ENCODE peak calls at places on chromosomes 16 and 17, in seven cellular contexts. One of them, this sample, is unnamed.

GRCh38 chr17:78706271-78706915 is 75.7 kb downstream of the CYTH1 start:
- DNase-seq in left cardiac atrium: no peak
- DNase-seq in cardiac muscle cell: no peak
- DNase-seq in activated CD4-positive, alpha-beta memory T cell treated with anti-CD3 and anti-CD28 coated beads, Interleukin-2, amount 10 ng/mL, durations not matched to agents 7 days and 5 days: no peak
- DNase-seq in GM03348: no peak
- DNase-seq in A549: peak
- DNase-seq in AG10803: no peak
- DNase-seq in this sample: no peak

GRCh38 chr17:7490144-7490543 is 6.0 kb downstream of the POLR2A start:
- DNase-seq in left cardiac atrium: no peak
- DNase-seq in cardiac muscle cell: no peak
- DNase-seq in activated CD4-positive, alpha-beta memory T cell treated with anti-CD3 and anti-CD28 coated beads, Interleukin-2, amount 10 ng/mL, durations not matched to agents 7 days and 5 days: no peak
- DNase-seq in GM03348: no peak
- DNase-seq in A549: no peak
- DNase-seq in AG10803: no peak
- DNase-seq in this sample: no peak

GRCh38 chr17:76384987-76385891 is 830 bp downstream of the SPHK1 start:
- DNase-seq in left cardiac atrium: peak
- DNase-seq in cardiac muscle cell: peak
- DNase-seq in activated CD4-positive, alpha-beta memory T cell treated with anti-CD3 and anti-CD28 coated beads, Interleukin-2, amount 10 ng/mL, durations not matched to agents 7 days and 5 days: peak
- DNase-seq in GM03348: peak
- DNase-seq in A549: peak
- DNase-seq in AG10803: peak
- DNase-seq in this sample: peak

GRCh38 chr16:1278456-1278855 is 22.6 kb downstream of the TPSD1 start:
- DNase-seq in left cardiac atrium: no peak
- DNase-seq in cardiac muscle cell: no peak
- DNase-seq in activated CD4-positive, alpha-beta memory T cell treated with anti-CD3 and anti-CD28 coated beads, Interleukin-2, amount 10 ng/mL, durations not matched to agents 7 days and 5 days: no peak
- DNase-seq in GM03348: no peak
- DNase-seq in A549: no peak
- DNase-seq in AG10803: no peak
- DNase-seq in this sample: no peak

GRCh38 chr16:57091990-57092785 is at the start of gene CPNE2:
- DNase-seq in left cardiac atrium: peak
- DNase-seq in cardiac muscle cell: peak
- DNase-seq in activated CD4-positive, alpha-beta memory T cell treated with anti-CD3 and anti-CD28 coated beads, Interleukin-2, amount 10 ng/mL, durations not matched to agents 7 days and 5 days: peak
- DNase-seq in GM03348: peak
- DNase-seq in A549: peak
- DNase-seq in AG10803: peak
- DNase-seq in this sample: peak

GRCh38 chr17:73261952-73262675 is 434 bp upstream of the CPSF4L start:
- DNase-seq in left cardiac atrium: no peak
- DNase-seq in cardiac muscle cell: no peak
- DNase-seq in activated CD4-positive, alpha-beta memory T cell treated with anti-CD3 and anti-CD28 coated beads, Interleukin-2, amount 10 ng/mL, durations not matched to agents 7 days and 5 days: no peak
- DNase-seq in GM03348: no peak
- DNase-seq in A549: no peak
- DNase-seq in AG10803: no peak
- DNase-seq in this sample: no peak

GRCh38 chr17:8896641-8897635 is 29.5 kb upstream of the PIK3R6 start:
- DNase-seq in left cardiac atrium: no peak
- DNase-seq in cardiac muscle cell: no peak
- DNase-seq in activated CD4-positive, alpha-beta memory T cell treated with anti-CD3 and anti-CD28 coated beads, Interleukin-2, amount 10 ng/mL, durations not matched to agents 7 days and 5 days: peak
- DNase-seq in GM03348: no peak
- DNase-seq in A549: no peak
- DNase-seq in AG10803: no peak
- DNase-seq in this sample: no peak

GRCh38 chr17:27631897-27632725 is 1.1 kb downstream of the LGALS9 start:
- DNase-seq in left cardiac atrium: no peak
- DNase-seq in cardiac muscle cell: no peak
- DNase-seq in activated CD4-positive, alpha-beta memory T cell treated with anti-CD3 and anti-CD28 coated beads, Interleukin-2, amount 10 ng/mL, durations not matched to agents 7 days and 5 days: no peak
- DNase-seq in GM03348: no peak
- DNase-seq in A549: no peak
- DNase-seq in AG10803: no peak
- DNase-seq in this sample: peak

GRCh38 chr16:89409161-89409711 is 81.1 kb downstream of the ANKRD11 start:
- DNase-seq in left cardiac atrium: no peak
- DNase-seq in cardiac muscle cell: peak
- DNase-seq in activated CD4-positive, alpha-beta memory T cell treated with anti-CD3 and anti-CD28 coated beads, Interleukin-2, amount 10 ng/mL, durations not matched to agents 7 days and 5 days: peak
- DNase-seq in GM03348: no peak
- DNase-seq in A549: no peak
- DNase-seq in AG10803: no peak
- DNase-seq in this sample: peak

GRCh38 chr17:39617446-39618251 is 9.1 kb upstream of the PPP1R1B start:
- DNase-seq in left cardiac atrium: peak
- DNase-seq in cardiac muscle cell: peak
- DNase-seq in activated CD4-positive, alpha-beta memory T cell treated with anti-CD3 and anti-CD28 coated beads, Interleukin-2, amount 10 ng/mL, durations not matched to agents 7 days and 5 days: peak
- DNase-seq in GM03348: peak
- DNase-seq in A549: peak
- DNase-seq in AG10803: peak
- DNase-seq in this sample: peak

GRCh38 chr17:80659651-80660050 is 115.0 kb downstream of the RPTOR start:
- DNase-seq in left cardiac atrium: no peak
- DNase-seq in cardiac muscle cell: no peak
- DNase-seq in activated CD4-positive, alpha-beta memory T cell treated with anti-CD3 and anti-CD28 coated beads, Interleukin-2, amount 10 ng/mL, durations not matched to agents 7 days and 5 days: no peak
- DNase-seq in GM03348: no peak
- DNase-seq in A549: no peak
- DNase-seq in AG10803: no peak
- DNase-seq in this sample: no peak

GRCh38 chr16:4862639-4863038 is 15.4 kb downstream of the UBN1 start:
- DNase-seq in left cardiac atrium: no peak
- DNase-seq in cardiac muscle cell: no peak
- DNase-seq in activated CD4-positive, alpha-beta memory T cell treated with anti-CD3 and anti-CD28 coated beads, Interleukin-2, amount 10 ng/mL, durations not matched to agents 7 days and 5 days: no peak
- DNase-seq in GM03348: no peak
- DNase-seq in A549: no peak
- DNase-seq in AG10803: no peak
- DNase-seq in this sample: no peak

GRCh38 chr16:1439058-1439698 is 5.2 kb downstream of the CCDC154 start:
- DNase-seq in left cardiac atrium: no peak
- DNase-seq in cardiac muscle cell: no peak
- DNase-seq in activated CD4-positive, alpha-beta memory T cell treated with anti-CD3 and anti-CD28 coated beads, Interleukin-2, amount 10 ng/mL, durations not matched to agents 7 days and 5 days: no peak
- DNase-seq in GM03348: no peak
- DNase-seq in A549: no peak
- DNase-seq in AG10803: no peak
- DNase-seq in this sample: no peak

GRCh38 chr17:82213251-82214011 is 789 bp upstream of the CCDC57 start:
- DNase-seq in left cardiac atrium: no peak
- DNase-seq in cardiac muscle cell: peak
- DNase-seq in activated CD4-positive, alpha-beta memory T cell treated with anti-CD3 and anti-CD28 coated beads, Interleukin-2, amount 10 ng/mL, durations not matched to agents 7 days and 5 days: no peak
- DNase-seq in GM03348: peak
- DNase-seq in A549: peak
- DNase-seq in AG10803: peak
- DNase-seq in this sample: no peak

GRCh38 chr17:37322826-37323561 is 52.8 kb upstream of the C17orf78 start:
- DNase-seq in left cardiac atrium: no peak
- DNase-seq in cardiac muscle cell: no peak
- DNase-seq in activated CD4-positive, alpha-beta memory T cell treated with anti-CD3 and anti-CD28 coated beads, Interleukin-2, amount 10 ng/mL, durations not matched to agents 7 days and 5 days: no peak
- DNase-seq in GM03348: no peak
- DNase-seq in A549: no peak
- DNase-seq in AG10803: no peak
- DNase-seq in this sample: no peak

GRCh38 chr16:89407282-89407924 is 83.0 kb downstream of the ANKRD11 start:
- DNase-seq in left cardiac atrium: no peak
- DNase-seq in cardiac muscle cell: no peak
- DNase-seq in activated CD4-positive, alpha-beta memory T cell treated with anti-CD3 and anti-CD28 coated beads, Interleukin-2, amount 10 ng/mL, durations not matched to agents 7 days and 5 days: peak
- DNase-seq in GM03348: no peak
- DNase-seq in A549: no peak
- DNase-seq in AG10803: no peak
- DNase-seq in this sample: peak

GRCh38 chr17:58501451-58501850 is 13.0 kb downstream of the MTMR4 start:
- DNase-seq in left cardiac atrium: no peak
- DNase-seq in cardiac muscle cell: no peak
- DNase-seq in activated CD4-positive, alpha-beta memory T cell treated with anti-CD3 and anti-CD28 coated beads, Interleukin-2, amount 10 ng/mL, durations not matched to agents 7 days and 5 days: no peak
- DNase-seq in GM03348: no peak
- DNase-seq in A549: no peak
- DNase-seq in AG10803: no peak
- DNase-seq in this sample: no peak

GRCh38 chr16:1820096-1820972 is 6.3 kb downstream of the HAGH start:
- DNase-seq in left cardiac atrium: no peak
- DNase-seq in cardiac muscle cell: no peak
- DNase-seq in activated CD4-positive, alpha-beta memory T cell treated with anti-CD3 and anti-CD28 coated beads, Interleukin-2, amount 10 ng/mL, durations not matched to agents 7 days and 5 days: no peak
- DNase-seq in GM03348: no peak
- DNase-seq in A549: no peak
- DNase-seq in AG10803: no peak
- DNase-seq in this sample: no peak

GRCh38 chr17:46197526-46197925 is 4.3 kb upstream of the KANSL1 start:
- DNase-seq in left cardiac atrium: no peak
- DNase-seq in cardiac muscle cell: no peak
- DNase-seq in activated CD4-positive, alpha-beta memory T cell treated with anti-CD3 and anti-CD28 coated beads, Interleukin-2, amount 10 ng/mL, durations not matched to agents 7 days and 5 days: no peak
- DNase-seq in GM03348: no peak
- DNase-seq in A549: no peak
- DNase-seq in AG10803: no peak
- DNase-seq in this sample: no peak

GRCh38 chr16:2210386-2211365 is at the start of gene BRICD5:
- DNase-seq in left cardiac atrium: no peak
- DNase-seq in cardiac muscle cell: no peak
- DNase-seq in activated CD4-positive, alpha-beta memory T cell treated with anti-CD3 and anti-CD28 coated beads, Interleukin-2, amount 10 ng/mL, durations not matched to agents 7 days and 5 days: no peak
- DNase-seq in GM03348: no peak
- DNase-seq in A549: no peak
- DNase-seq in AG10803: no peak
- DNase-seq in this sample: no peak

GRCh38 chr17:50840311-50840851 is 5.0 kb downstream of the WFIKKN2 start:
- DNase-seq in left cardiac atrium: no peak
- DNase-seq in cardiac muscle cell: no peak
- DNase-seq in activated CD4-positive, alpha-beta memory T cell treated with anti-CD3 and anti-CD28 coated beads, Interleukin-2, amount 10 ng/mL, durations not matched to agents 7 days and 5 days: no peak
- DNase-seq in GM03348: no peak
- DNase-seq in A549: no peak
- DNase-seq in AG10803: no peak
- DNase-seq in this sample: no peak

GRCh38 chr16:57279780-57280638 is 4.5 kb downstream of the PLLP start:
- DNase-seq in left cardiac atrium: peak
- DNase-seq in cardiac muscle cell: no peak
- DNase-seq in activated CD4-positive, alpha-beta memory T cell treated with anti-CD3 and anti-CD28 coated beads, Interleukin-2, amount 10 ng/mL, durations not matched to agents 7 days and 5 days: no peak
- DNase-seq in GM03348: no peak
- DNase-seq in A549: no peak
- DNase-seq in AG10803: no peak
- DNase-seq in this sample: no peak

GRCh38 chr17:13920413-13920812 is 148.9 kb upstream of the COX10 start:
- DNase-seq in left cardiac atrium: no peak
- DNase-seq in cardiac muscle cell: no peak
- DNase-seq in activated CD4-positive, alpha-beta memory T cell treated with anti-CD3 and anti-CD28 coated beads, Interleukin-2, amount 10 ng/mL, durations not matched to agents 7 days and 5 days: no peak
- DNase-seq in GM03348: no peak
- DNase-seq in A549: no peak
- DNase-seq in AG10803: no peak
- DNase-seq in this sample: no peak

GRCh38 chr16:75821117-75821516 is 94.8 kb upstream of the CPHXL start:
- DNase-seq in left cardiac atrium: no peak
- DNase-seq in cardiac muscle cell: no peak
- DNase-seq in activated CD4-positive, alpha-beta memory T cell treated with anti-CD3 and anti-CD28 coated beads, Interleukin-2, amount 10 ng/mL, durations not matched to agents 7 days and 5 days: no peak
- DNase-seq in GM03348: no peak
- DNase-seq in A549: no peak
- DNase-seq in AG10803: no peak
- DNase-seq in this sample: no peak

GRCh38 chr16:15509051-15509592 is 74.7 kb downstream of the BMERB1 start:
- DNase-seq in left cardiac atrium: no peak
- DNase-seq in cardiac muscle cell: no peak
- DNase-seq in activated CD4-positive, alpha-beta memory T cell treated with anti-CD3 and anti-CD28 coated beads, Interleukin-2, amount 10 ng/mL, durations not matched to agents 7 days and 5 days: peak
- DNase-seq in GM03348: no peak
- DNase-seq in A549: no peak
- DNase-seq in AG10803: no peak
- DNase-seq in this sample: peak

GRCh38 chr16:1809281-1809801 is 15.8 kb upstream of the IGFALS start:
- DNase-seq in left cardiac atrium: peak
- DNase-seq in cardiac muscle cell: no peak
- DNase-seq in activated CD4-positive, alpha-beta memory T cell treated with anti-CD3 and anti-CD28 coated beads, Interleukin-2, amount 10 ng/mL, durations not matched to agents 7 days and 5 days: no peak
- DNase-seq in GM03348: no peak
- DNase-seq in A549: peak
- DNase-seq in AG10803: no peak
- DNase-seq in this sample: no peak

GRCh38 chr16:55370762-55371482 is 46.9 kb downstream of the IRX6 start:
- DNase-seq in left cardiac atrium: peak
- DNase-seq in cardiac muscle cell: peak
- DNase-seq in activated CD4-positive, alpha-beta memory T cell treated with anti-CD3 and anti-CD28 coated beads, Interleukin-2, amount 10 ng/mL, durations not matched to agents 7 days and 5 days: no peak
- DNase-seq in GM03348: peak
- DNase-seq in A549: peak
- DNase-seq in AG10803: peak
- DNase-seq in this sample: no peak

GRCh38 chr17:42673885-42674754 is 2.7 kb downstream of the PLEKHH3 start:
- DNase-seq in left cardiac atrium: peak
- DNase-seq in cardiac muscle cell: peak
- DNase-seq in activated CD4-positive, alpha-beta memory T cell treated with anti-CD3 and anti-CD28 coated beads, Interleukin-2, amount 10 ng/mL, durations not matched to agents 7 days and 5 days: peak
- DNase-seq in GM03348: peak
- DNase-seq in A549: peak
- DNase-seq in AG10803: peak
- DNase-seq in this sample: peak

GRCh38 chr17:17749921-17750320 is 68.7 kb downstream of the RAI1 start:
- DNase-seq in left cardiac atrium: no peak
- DNase-seq in cardiac muscle cell: peak
- DNase-seq in activated CD4-positive, alpha-beta memory T cell treated with anti-CD3 and anti-CD28 coated beads, Interleukin-2, amount 10 ng/mL, durations not matched to agents 7 days and 5 days: peak
- DNase-seq in GM03348: no peak
- DNase-seq in A549: peak
- DNase-seq in AG10803: peak
- DNase-seq in this sample: peak

GRCh38 chr16:68311316-68311620 is 449 bp downstream of the PRMT7 start:
- DNase-seq in left cardiac atrium: no peak
- DNase-seq in cardiac muscle cell: no peak
- DNase-seq in activated CD4-positive, alpha-beta memory T cell treated with anti-CD3 and anti-CD28 coated beads, Interleukin-2, amount 10 ng/mL, durations not matched to agents 7 days and 5 days: no peak
- DNase-seq in GM03348: no peak
- DNase-seq in A549: no peak
- DNase-seq in AG10803: no peak
- DNase-seq in this sample: peak

GRCh38 chr17:81254955-81255717 is 16.0 kb downstream of the NDUFAF8 start:
- DNase-seq in left cardiac atrium: peak
- DNase-seq in cardiac muscle cell: peak
- DNase-seq in activated CD4-positive, alpha-beta memory T cell treated with anti-CD3 and anti-CD28 coated beads, Interleukin-2, amount 10 ng/mL, durations not matched to agents 7 days and 5 days: no peak
- DNase-seq in GM03348: peak
- DNase-seq in A549: peak
- DNase-seq in AG10803: peak
- DNase-seq in this sample: no peak

GRCh38 chr17:79950711-79951110 is 85.0 kb downstream of the TBC1D16 start:
- DNase-seq in left cardiac atrium: peak
- DNase-seq in cardiac muscle cell: no peak
- DNase-seq in activated CD4-positive, alpha-beta memory T cell treated with anti-CD3 and anti-CD28 coated beads, Interleukin-2, amount 10 ng/mL, durations not matched to agents 7 days and 5 days: no peak
- DNase-seq in GM03348: no peak
- DNase-seq in A549: no peak
- DNase-seq in AG10803: no peak
- DNase-seq in this sample: no peak

GRCh38 chr16:1543085-1543896 is 9.8 kb downstream of the TMEM204 start:
- DNase-seq in left cardiac atrium: peak
- DNase-seq in cardiac muscle cell: peak
- DNase-seq in activated CD4-positive, alpha-beta memory T cell treated with anti-CD3 and anti-CD28 coated beads, Interleukin-2, amount 10 ng/mL, durations not matched to agents 7 days and 5 days: peak
- DNase-seq in GM03348: peak
- DNase-seq in A549: peak
- DNase-seq in AG10803: peak
- DNase-seq in this sample: peak

GRCh38 chr17:5680766-5681165 is 96.5 kb upstream of the NLRP1 start:
- DNase-seq in left cardiac atrium: no peak
- DNase-seq in cardiac muscle cell: no peak
- DNase-seq in activated CD4-positive, alpha-beta memory T cell treated with anti-CD3 and anti-CD28 coated beads, Interleukin-2, amount 10 ng/mL, durations not matched to agents 7 days and 5 days: no peak
- DNase-seq in GM03348: no peak
- DNase-seq in A549: no peak
- DNase-seq in AG10803: no peak
- DNase-seq in this sample: no peak

GRCh38 chr17:64491034-64491860 is 5.6 kb downstream of the POLG2 start:
- DNase-seq in left cardiac atrium: no peak
- DNase-seq in cardiac muscle cell: peak
- DNase-seq in activated CD4-positive, alpha-beta memory T cell treated with anti-CD3 and anti-CD28 coated beads, Interleukin-2, amount 10 ng/mL, durations not matched to agents 7 days and 5 days: peak
- DNase-seq in GM03348: no peak
- DNase-seq in A549: peak
- DNase-seq in AG10803: peak
- DNase-seq in this sample: peak

GRCh38 chr16:12229759-12230594 is 253.4 kb downstream of the SNX29 start:
- DNase-seq in left cardiac atrium: no peak
- DNase-seq in cardiac muscle cell: no peak
- DNase-seq in activated CD4-positive, alpha-beta memory T cell treated with anti-CD3 and anti-CD28 coated beads, Interleukin-2, amount 10 ng/mL, durations not matched to agents 7 days and 5 days: no peak
- DNase-seq in GM03348: peak
- DNase-seq in A549: no peak
- DNase-seq in AG10803: peak
- DNase-seq in this sample: no peak

This sample was measured in activated CD8-positive, alpha-beta T cell treated with anti-CD3 and anti-CD28 coated beads, Interleukin-2, amount 10 ng/mL, durations not matched to agents 7 days and 5 days.